ENCODE peak calls at places on chromosomes 6 and 20, in seven cellular contexts. N is cardiac muscle cell, H is breast epithelium, E is PC-9, T is SJSA1, U is psoas muscle, F is epithelial cell of prostate. X is an unnamed sample.
A peak's percentile ranks its signal among the peaks of the same experiment; 100 is the strongest.

GRCh38 chr6:32092760-32093497 is 16.2 kb downstream of the TNXB start:
- DNase-seq in N (no peak), H (no peak), E (no peak), T (peak; percentile 78), U (peak; percentile 39), F (no peak), X (no peak)

GRCh38 chr6:135144678-135145508 is 36.2 kb upstream of the MYB start:
- DNase-seq in N (peak; percentile 33), H (no peak), E (peak; percentile 3), T (no peak), U (no peak), F (no peak), X (no peak)

GRCh38 chr20:42255820-42256219 is 637.6 kb upstream of the CHD6 start:
- DNase-seq in N (no peak), H (peak; percentile 17), E (no peak), T (no peak), U (no peak), F (no peak), X (no peak)

GRCh38 chr6:113649916-113650609 is 207.1 kb upstream of the MARCKS start:
- DNase-seq in N (no peak), H (no peak), E (no peak), T (no peak), U (no peak), F (no peak), X (no peak)

GRCh38 chr6:111890981-111891380 is 17.7 kb upstream of the FYN start:
- DNase-seq in N (no peak), H (no peak), E (no peak), T (no peak), U (no peak), F (no peak), X (no peak)

GRCh38 chr6:31446481-31446880 is 43.1 kb downstream of the MICA start:
- DNase-seq in N (no peak), H (no peak), E (no peak), T (no peak), U (no peak), F (no peak), X (no peak)

GRCh38 chr6:151240036-151240685 is 394 bp downstream of the AKAP12 start:
- DNase-seq in N (peak; percentile 90), H (peak; percentile 39), E (peak; percentile 45), T (peak; percentile 61), U (peak; percentile 88), F (no peak), X (peak; percentile 38)

GRCh38 chr6:107600111-107600510 is 110.2 kb downstream of the SOBP start:
- DNase-seq in N (peak; percentile 39), H (no peak), E (no peak), T (no peak), U (no peak), F (no peak), X (no peak)

GRCh38 chr6:109441069-109441816 is 719 bp downstream of the SMPD2 start:
- DNase-seq in N (peak; percentile 70), H (peak; percentile 53), E (peak; percentile 43), T (no peak), U (peak; percentile 73), F (no peak), X (no peak)

GRCh38 chr6:236519-236918 is 55.8 kb upstream of the DUSP22 start:
- DNase-seq in N (no peak), H (no peak), E (no peak), T (no peak), U (no peak), F (no peak), X (no peak)

GRCh38 chr6:31403283-31403989 is at the start of gene MICA:
- DNase-seq in N (peak; percentile 96), H (peak; percentile 91), E (peak; percentile 90), T (peak; percentile 84), U (peak; percentile 92), F (peak; percentile 48), X (peak; percentile 72)

GRCh38 chr20:19998990-19999705 is 18.0 kb upstream of the NAA20 start:
- DNase-seq in N (no peak), H (no peak), E (no peak), T (no peak), U (no peak), F (no peak), X (no peak)

GRCh38 chr6:42201382-42201781 is 6.6 kb upstream of the GUCA1B start:
- DNase-seq in N (no peak), H (no peak), E (no peak), T (no peak), U (no peak), F (no peak), X (no peak)

GRCh38 chr6:130470777-130471176 is 105.0 kb downstream of the TMEM200A start:
- DNase-seq in N (no peak), H (no peak), E (no peak), T (peak; percentile 10), U (no peak), F (no peak), X (no peak)

DNA sequence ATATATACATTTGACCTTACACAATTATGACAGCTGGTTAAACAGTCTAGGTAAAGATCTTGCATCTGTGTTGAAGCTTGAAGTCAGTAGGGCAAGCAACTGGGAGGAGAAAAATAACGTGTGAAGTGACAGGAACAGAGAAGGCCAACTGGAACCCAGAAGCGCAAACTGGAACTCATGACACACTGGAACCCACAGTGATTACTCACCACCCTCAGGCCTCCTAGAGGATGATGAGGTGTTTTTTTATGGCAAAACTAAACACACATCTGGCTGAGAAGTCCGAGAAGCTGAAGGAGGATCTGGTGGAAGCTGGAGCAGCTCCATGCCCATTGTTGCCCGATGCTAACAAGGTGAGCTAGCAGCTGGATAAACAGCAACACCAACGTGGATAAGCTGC is 108.1 kb downstream of the TMEM200A start:
- DNase-seq in N (no peak), H (no peak), E (no peak), T (peak; percentile 20), U (no peak), F (peak; percentile 52), X (no peak)
- H3K27ac ChIP-seq in N (no peak overlapping the region), H (no peak overlapping the region), E (no peak overlapping the region), T (no peak overlapping the region), U (no peak overlapping the region), F (no peak overlapping the region), X (no peak overlapping the region)

DNA sequence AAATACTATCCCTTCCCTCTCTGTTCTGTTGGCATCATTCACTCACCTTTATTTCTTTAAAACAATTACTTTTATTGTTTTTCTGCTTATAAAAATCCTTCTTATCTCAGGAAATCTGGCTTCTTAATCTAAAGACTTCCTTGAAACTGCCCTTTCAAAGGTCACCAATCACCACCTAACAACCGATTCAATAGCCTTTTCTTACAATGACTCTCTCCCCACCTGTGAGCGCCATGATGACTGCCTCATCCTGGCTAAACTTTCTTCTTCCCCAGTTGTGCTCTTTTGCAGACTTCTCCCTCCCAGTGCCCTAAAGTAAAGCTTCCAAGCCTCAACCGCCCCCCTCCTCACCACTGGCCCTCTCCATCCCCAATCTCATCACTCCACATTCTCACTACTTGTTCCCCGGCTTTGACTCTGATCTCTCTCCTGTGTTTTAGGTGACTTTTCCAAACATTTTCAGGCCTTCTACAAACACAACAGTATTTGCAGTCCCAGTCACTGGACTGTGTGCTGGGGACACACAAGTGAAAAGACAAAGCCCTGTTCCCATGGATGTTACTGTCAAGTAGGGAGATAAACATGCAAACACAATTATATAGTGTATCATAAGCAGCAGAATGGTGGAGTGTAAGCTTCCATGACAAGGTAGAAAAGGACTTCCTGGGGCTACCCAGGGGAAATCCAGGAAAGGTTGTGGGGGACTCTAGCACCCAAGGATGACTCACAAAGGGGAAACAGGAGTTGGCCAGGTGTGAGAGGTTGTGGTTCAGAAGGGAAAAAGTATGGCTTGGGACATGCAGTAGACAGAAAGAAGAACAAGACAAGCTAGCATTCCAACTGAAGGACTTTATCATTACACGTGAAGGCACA is 12.8 kb downstream of the NHSL1 start:
- DNase-seq in N (no peak), H (no peak), E (no peak), T (no peak), U (no peak), F (no peak), X (no peak)
- H3K27ac ChIP-seq in N (no peak overlapping the region), H (peak overlapping the region; percentile 72), E (no peak overlapping the region), T (no peak overlapping the region), U (no peak overlapping the region), F (no peak overlapping the region), X (no peak overlapping the region)

GRCh38 chr6:11283629-11284028 is 51.2 kb upstream of the NEDD9 start:
- DNase-seq in N (no peak), H (no peak), E (no peak), T (no peak), U (no peak), F (no peak), X (no peak)
- H3K27ac ChIP-seq in N (no peak overlapping the region), H (no peak overlapping the region), E (no peak overlapping the region), T (no peak overlapping the region), U (no peak overlapping the region), F (no peak overlapping the region), X (no peak overlapping the region)

GRCh38 chr6:144064831-144065668 is 30.3 kb downstream of the SF3B5 start:
- DNase-seq in N (no peak), H (no peak), E (no peak), T (no peak), U (no peak), F (no peak), X (no peak)

GRCh38 chr6:144063744-144064401 is 31.5 kb downstream of the SF3B5 start:
- DNase-seq in N (peak; percentile 84), H (peak; percentile 83), E (peak; percentile 81), T (peak; percentile 44), U (peak; percentile 89), F (no peak), X (peak; percentile 26)

GRCh38 chr6:144064402-144064830 is 31.0 kb downstream of the SF3B5 start:
- DNase-seq in N (peak; percentile 11), H (no peak), E (no peak), T (no peak), U (peak; percentile 58), F (no peak), X (no peak)

GRCh38 chr6:144062757-144063156 is 32.6 kb downstream of the SF3B5 start:
- DNase-seq in N (no peak), H (no peak), E (no peak), T (no peak), U (no peak), F (no peak), X (no peak)

GRCh38 chr6:144063246-144063743 is 32.1 kb downstream of the SF3B5 start:
- DNase-seq in N (no peak), H (peak; percentile 28), E (peak; percentile 7), T (no peak), U (no peak), F (no peak), X (no peak)
- H3K27ac ChIP-seq in N (no peak overlapping the region), H (peak overlapping the region; percentile 82), E (no peak overlapping the region), T (no peak overlapping the region), U (no peak overlapping the region), F (no peak overlapping the region), X (no peak overlapping the region)

GRCh38 chr6:169452117-169452868 is 198.6 kb upstream of the THBS2 start:
- DNase-seq in N (no peak), H (peak; percentile 84), E (peak; percentile 52), T (peak; percentile 84), U (peak; percentile 79), F (no peak), X (no peak)
- H3K27ac ChIP-seq in N (no peak overlapping the region), H (peak overlapping the region; percentile 96), E (no peak overlapping the region), T (peak overlapping the region; percentile 75), U (peak overlapping the region; percentile 63), F (no peak overlapping the region), X (no peak overlapping the region)

X was measured in caudate nucleus.